ENCODE peak calls at places on chromosomes 2 and 18, in seven cellular contexts. N is H9, O is mesenchymal stem cell, G is IMR-90, P is mesendoderm, A is H1, B is trophoblast cell. R is an unnamed sample.

GRCh38 chr18:21740724-21741510 is at the start of gene MIB1:
- DNase-seq in N (no peak), O (peak; percentile 97), G (peak; percentile 41), P (peak; percentile 99), A (no peak), B (peak; percentile 23), R (peak; percentile 99)

GRCh38 chr2:238945433-238946150 is 97.7 kb downstream of the TWIST2 start:
- DNase-seq in N (peak; percentile 88), O (peak; percentile 66), G (peak; percentile 42), P (peak; percentile 80), A (peak; percentile 54), B (peak; percentile 45), R (no peak)

GRCh38 chr2:169260246-169260645 is 102.1 kb downstream of the LRP2 start:
- DNase-seq in N (peak; percentile 61), O (no peak), G (no peak), P (peak; percentile 92), A (peak; percentile 21), B (peak; percentile 5), R (no peak)

GRCh38 chr2:220779918-220780317 is 792.2 kb downstream of the EPHA4 start:
- DNase-seq in N (no peak), O (peak; percentile 62), G (peak; percentile 92), P (no peak), A (no peak), B (no peak), R (no peak)

GRCh38 chr18:41038071-41038470 is 917.0 kb upstream of the PIK3C3 start:
- DNase-seq in N (no peak), O (peak; percentile 63), G (peak; percentile 39), P (no peak), A (no peak), B (no peak), R (no peak)

GRCh38 chr2:240430595-240430994 is 4.9 kb upstream of the GPC1 start:
- DNase-seq in N (peak; percentile 17), O (no peak), G (no peak), P (no peak), A (no peak), B (no peak), R (no peak)

GRCh38 chr2:216013080-216013909 is at the start of gene MREG:
- DNase-seq in N (peak; percentile 88), O (peak; percentile 79), G (peak; percentile 61), P (peak; percentile 94), A (peak; percentile 62), B (peak; percentile 57), R (peak; percentile 75)

GRCh38 chr2:127179756-127180155 is 40.3 kb downstream of the CYP27C1 start:
- DNase-seq in N (no peak), O (no peak), G (no peak), P (no peak), A (no peak), B (peak; percentile 23), R (no peak)

GRCh38 chr2:218476676-218477075 is 57.8 kb downstream of the VIL1 start:
- DNase-seq in N (no peak), O (peak; percentile 56), G (peak; percentile 46), P (no peak), A (no peak), B (no peak), R (no peak)

GRCh38 chr18:14104906-14105748 is 27.1 kb downstream of the ZNF519 start:
- DNase-seq in N (no peak), O (no peak), G (no peak), P (peak; percentile 80), A (no peak), B (peak; percentile 53), R (no peak)

GRCh38 chr2:74867841-74868658 is 34.1 kb downstream of the HK2 start:
- DNase-seq in N (no peak), O (peak; percentile 90), G (peak; percentile 88), P (no peak), A (no peak), B (no peak), R (no peak)
- H2BK120ac ChIP-seq in N (no peak overlapping the region), O (peak overlapping the region; percentile 39), G (peak overlapping the region; percentile 73), P (no peak overlapping the region), A (no peak overlapping the region), B (no peak overlapping the region), R (no peak overlapping the region)

DNA sequence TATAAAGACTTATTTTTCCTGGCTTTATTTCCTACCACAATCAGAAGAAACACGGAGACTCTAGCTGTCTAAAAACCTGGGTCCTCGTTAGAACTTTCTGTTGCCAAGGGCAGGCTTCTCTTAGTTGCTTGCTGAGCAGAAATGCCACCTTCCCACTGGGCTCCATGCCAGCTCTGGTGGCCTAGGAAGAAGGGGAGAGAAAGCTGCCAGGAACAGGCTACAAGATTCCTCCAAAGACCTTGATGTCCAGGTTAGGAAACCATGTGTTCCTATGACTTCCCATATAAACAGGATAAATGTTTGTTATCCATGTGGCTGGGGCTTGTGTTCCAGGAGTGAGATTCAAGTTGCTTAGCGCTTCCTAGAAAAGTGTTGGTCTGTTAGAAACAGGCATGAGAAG is 17.9 kb upstream of the TMEM18 start:
- DNase-seq in N (no peak), O (no peak), G (no peak), P (no peak), A (no peak), B (no peak), R (no peak)
- H2BK120ac ChIP-seq in N (no peak overlapping the region), O (no peak overlapping the region), G (no peak overlapping the region), P (no peak overlapping the region), A (no peak overlapping the region), B (no peak overlapping the region), R (no peak overlapping the region)

GRCh38 chr2:207967121-207967520 is 58.2 kb downstream of the PLEKHM3 start:
- DNase-seq in N (no peak), O (no peak), G (no peak), P (peak; percentile 25), A (no peak), B (no peak), R (no peak)
- H2BK120ac ChIP-seq in N (no peak overlapping the region), O (no peak overlapping the region), G (no peak overlapping the region), P (no peak overlapping the region), A (no peak overlapping the region), B (no peak overlapping the region), R (no peak overlapping the region)

GRCh38 chr2:109244750-109245382 is 115.9 kb downstream of the SH3RF3 start:
- DNase-seq in N (no peak), O (no peak), G (no peak), P (no peak), A (no peak), B (no peak), R (no peak)

GRCh38 chr2:109242222-109242653 is 113.2 kb downstream of the SH3RF3 start:
- DNase-seq in N (no peak), O (no peak), G (no peak), P (no peak), A (no peak), B (no peak), R (no peak)

GRCh38 chr2:109246176-109246575 is 117.2 kb downstream of the SH3RF3 start:
- DNase-seq in N (no peak), O (no peak), G (no peak), P (no peak), A (no peak), B (no peak), R (no peak)

GRCh38 chr2:109242654-109243331 is 113.8 kb downstream of the SH3RF3 start:
- DNase-seq in N (no peak), O (peak; percentile 71), G (peak; percentile 94), P (no peak), A (no peak), B (no peak), R (no peak)

DNA sequence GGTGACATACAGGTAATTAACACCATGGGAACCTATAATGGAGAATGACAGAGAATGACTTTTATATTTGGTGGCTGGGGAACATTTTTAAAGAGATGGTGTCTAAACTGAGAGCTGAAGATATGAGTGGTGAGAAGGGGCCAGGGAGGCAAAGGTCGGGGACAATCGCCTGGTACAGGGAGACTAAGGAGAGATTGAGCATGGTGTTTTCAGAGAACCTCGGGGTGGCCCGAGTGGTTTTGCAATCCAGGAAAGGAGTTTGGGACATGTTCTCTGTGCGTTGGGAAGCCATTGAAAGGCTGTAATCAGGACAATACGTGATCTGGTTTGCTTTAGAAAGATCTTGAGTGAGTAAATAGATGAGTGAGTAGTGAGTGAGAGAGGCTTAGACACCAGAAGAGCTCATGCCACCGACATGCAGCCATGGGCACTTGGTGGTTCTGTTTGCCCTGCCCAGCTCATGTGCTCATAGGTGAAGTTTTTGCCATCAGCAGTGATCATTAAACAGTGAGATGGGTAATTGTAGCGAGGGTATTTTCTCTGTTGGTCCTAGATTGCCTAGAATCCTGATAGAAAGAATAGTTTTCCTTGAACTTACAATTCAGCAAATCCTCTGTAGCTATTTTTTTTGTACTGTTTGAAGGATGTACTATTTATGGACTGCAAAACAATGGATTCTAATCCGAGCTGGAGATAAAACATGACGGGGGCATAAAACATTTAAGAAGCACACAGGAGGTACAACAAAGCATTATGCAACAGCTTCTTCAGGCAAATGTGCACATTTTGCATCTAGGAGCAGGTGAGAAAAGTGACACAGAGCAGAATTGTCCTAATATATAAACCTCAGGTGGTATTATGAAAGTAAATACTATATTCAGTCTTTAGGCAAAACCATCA is 114.8 kb downstream of the SH3RF3 start:
- DNase-seq in N (no peak), O (no peak), G (no peak), P (no peak), A (no peak), B (no peak), R (no peak)
- H2BK120ac ChIP-seq in N (no peak overlapping the region), O (no peak overlapping the region), G (peak overlapping the region; percentile 92), P (no peak overlapping the region), A (no peak overlapping the region), B (no peak overlapping the region), R (no peak overlapping the region)

GRCh38 chr18:5449858-5450509 is 93.8 kb downstream of the EPB41L3 start:
- DNase-seq in N (no peak), O (no peak), G (no peak), P (no peak), A (no peak), B (no peak), R (no peak)

GRCh38 chr18:5451130-5451529 is 92.7 kb downstream of the EPB41L3 start:
- DNase-seq in N (no peak), O (no peak), G (peak; percentile 53), P (no peak), A (no peak), B (no peak), R (no peak)

GRCh38 chr18:5451871-5452270 is 91.9 kb downstream of the EPB41L3 start:
- DNase-seq in N (no peak), O (no peak), G (no peak), P (no peak), A (no peak), B (peak; percentile 74), R (no peak)

GRCh38 chr18:5455644-5456043 is 88.2 kb downstream of the EPB41L3 start:
- DNase-seq in N (no peak), O (no peak), G (peak; percentile 96), P (peak; percentile 12), A (no peak), B (no peak), R (no peak)

DNA sequence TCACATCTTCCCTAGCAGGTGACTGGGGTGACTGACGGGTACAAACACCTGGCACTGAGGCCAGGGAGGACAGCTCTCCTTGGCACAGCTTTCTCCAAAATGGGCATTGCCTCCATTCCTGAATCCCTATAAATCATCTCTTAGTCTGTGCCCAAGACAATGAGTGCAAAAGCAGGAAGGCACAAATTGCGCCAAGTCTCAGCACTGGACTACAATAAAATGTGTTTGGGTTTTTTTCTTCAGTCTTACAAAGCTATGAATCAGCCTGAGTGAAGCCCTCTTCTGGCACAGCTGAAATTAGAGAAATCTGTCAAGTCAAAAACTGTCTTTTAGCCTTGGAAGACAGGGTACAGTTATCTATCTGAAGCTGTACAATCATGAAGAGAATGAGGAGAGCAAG is 90.9 kb downstream of the EPB41L3 start:
- DNase-seq in N (no peak), O (no peak), G (peak; percentile 19), P (no peak), A (no peak), B (no peak), R (no peak)
- H2BK120ac ChIP-seq in N (no peak overlapping the region), O (no peak overlapping the region), G (peak overlapping the region; percentile 6), P (no peak overlapping the region), A (no peak overlapping the region), B (no peak overlapping the region), R (no peak overlapping the region)

R was measured in neuronal stem cell.